ENCODE peak calls at places on chromosomes 5 and 9, in four cellular contexts. Q is right lobe of liver, B is fibroblast of the conjunctiva, P is NCI-H524 treated with DMSO at 0.1 percent for 48 hours. J is an unnamed sample.

GRCh38 chr5:1227669-1228068 is 2.5 kb downstream of the SLC6A18 start:
- DNase-seq in Q (no peak), B (no peak), P (peak), J (no peak)

GRCh38 chr9:34121996-34122395 is 4.5 kb downstream of the DCAF12 start:
- DNase-seq in Q (no peak), B (no peak), P (no peak), J (peak)

GRCh38 chr9:136623849-136624183 is 38.9 kb upstream of the EGFL7 start:
- DNase-seq in Q (peak), B (no peak), P (no peak), J (no peak)

GRCh38 chr9:95102001-95102433 is 215.5 kb downstream of the FANCC start:
- DNase-seq in Q (no peak), B (no peak), P (no peak), J (no peak)

GRCh38 chr9:136080716-136081112 is 14.4 kb downstream of the NACC2 start:
- DNase-seq in Q (no peak), B (no peak), P (no peak), J (no peak)

GRCh38 chr9:135229701-135230385 is 142.4 kb downstream of the OLFM1 start:
- DNase-seq in Q (peak), B (no peak), P (no peak), J (no peak)

GRCh38 chr5:137312060-137312459 is 187.1 kb downstream of the SPOCK1 start:
- DNase-seq in Q (no peak), B (no peak), P (no peak), J (no peak)

GRCh38 chr5:26388946-26389345 is 649.4 kb downstream of the CDH9 start:
- DNase-seq in Q (no peak), B (no peak), P (peak), J (no peak)

GRCh38 chr5:5011151-5011550 is 129.0 kb upstream of the ADAMTS16 start:
- DNase-seq in Q (no peak), B (no peak), P (no peak), J (no peak)

GRCh38 chr9:123318961-123319421 is 37.0 kb upstream of the CRB2 start:
- DNase-seq in Q (no peak), B (no peak), P (no peak), J (no peak)

GRCh38 chr5:75007537-75007847 is 44.9 kb downstream of the GCNT4 start:
- DNase-seq in Q (no peak), B (peak), P (no peak), J (no peak)

GRCh38 chr5:40834391-40834848 is 602 bp downstream of the RPL37 start:
- DNase-seq in Q (peak), B (no peak), P (no peak), J (no peak)

GRCh38 chr9:36721846-36722588 is 149.3 kb downstream of the MELK start:
- DNase-seq in Q (no peak), B (no peak), P (no peak), J (no peak)

GRCh38 chr5:135246605-135246922 is 152.5 kb downstream of the MACROH2A1 start:
- DNase-seq in Q (no peak), B (no peak), P (no peak), J (no peak)

GRCh38 chr9:5798581-5798980 is 34.3 kb downstream of the ERMP1 start:
- DNase-seq in Q (no peak), B (no peak), P (no peak), J (no peak)

GRCh38 chr9:87793292-87793691 is 67.4 kb downstream of the CTSL start:
- DNase-seq in Q (peak), B (peak), P (no peak), J (peak)

GRCh38 chr5:175521313-175521833 is 43.0 kb downstream of the SFXN1 start:
- DNase-seq in Q (no peak), B (no peak), P (no peak), J (no peak)

GRCh38 chr9:3240651-3241268 is 285.0 kb downstream of the RFX3 start:
- DNase-seq in Q (peak), B (peak), P (peak), J (peak)

GRCh38 chr9:116318463-116319271 is 165.1 kb downstream of the PAPPA start:
- DNase-seq in Q (no peak), B (peak), P (peak), J (peak)

GRCh38 chr5:92505145-92505544 is 1075.9 kb downstream of the NR2F1-AS1 start:
- DNase-seq in Q (no peak), B (no peak), P (no peak), J (no peak)

GRCh38 chr5:179870403-179870903 is 11.8 kb upstream of the MRNIP start:
- DNase-seq in Q (peak), B (peak), P (peak), J (no peak)

J was measured in AG09319.